ENCODE peak calls at places on chromosomes 13 and 19, in nine cellular contexts. Q is astrocyte of the spinal cord, Y is mesothelial cell of epicardium, N is fibroblast of the aortic adventitia, V is AG10803, M is IMR-90, E is nephron progenitor cell, R is BE2C, H is psoas muscle. I is an unnamed sample.

GRCh38 chr19:29841559-29842367 is 30.0 kb downstream of the CCNE1 start:
- DNase-seq in Q (peak), Y (no peak), N (peak), V (no peak), M (peak), E (peak), R (peak), H (no peak), I (peak)

GRCh38 chr19:34120846-34121639 is 51.3 kb upstream of the LSM14A start:
- DNase-seq in Q (peak), Y (no peak), N (peak), V (peak), M (peak), E (no peak), R (peak), H (no peak), I (peak)

GRCh38 chr13:48493076-48493765 is 39.7 kb downstream of the RCBTB2 start:
- DNase-seq in Q (no peak), Y (no peak), N (no peak), V (peak), M (no peak), E (no peak), R (no peak), H (no peak), I (peak)

GRCh38 chr19:54928299-54928698 is 19.0 kb downstream of the NLRP7 start:
- DNase-seq in Q (no peak), Y (no peak), N (no peak), V (no peak), M (no peak), E (no peak), R (no peak), H (no peak), I (no peak)

GRCh38 chr13:93304134-93304533 is 77.5 kb downstream of the GPC6 start:
- DNase-seq in Q (no peak), Y (no peak), N (no peak), V (no peak), M (no peak), E (no peak), R (no peak), H (no peak), I (no peak)

GRCh38 chr19:10238172-10238783 is 7.1 kb upstream of the S1PR2 start:
- DNase-seq in Q (peak), Y (no peak), N (peak), V (peak), M (peak), E (no peak), R (no peak), H (peak), I (peak)

GRCh38 chr19:1252221-1252817 is 3.9 kb downstream of the MIDN start:
- DNase-seq in Q (peak), Y (no peak), N (peak), V (peak), M (peak), E (no peak), R (peak), H (peak), I (peak)

GRCh38 chr19:17997969-17998826 is 9.8 kb upstream of the ARRDC2 start:
- DNase-seq in Q (no peak), Y (no peak), N (peak), V (no peak), M (peak), E (peak), R (peak), H (no peak), I (no peak)

GRCh38 chr13:111945086-111945485 is 121.9 kb upstream of the SOX1 start:
- DNase-seq in Q (no peak), Y (peak), N (no peak), V (no peak), M (no peak), E (no peak), R (no peak), H (no peak), I (no peak)

GRCh38 chr19:45245334-45245787 is at the start of gene EXOC3L2:
- DNase-seq in Q (no peak), Y (no peak), N (no peak), V (no peak), M (no peak), E (no peak), R (no peak), H (no peak), I (no peak)

GRCh38 chr19:8361921-8362793 is 1.8 kb upstream of the ANGPTL4 start:
- DNase-seq in Q (peak), Y (peak), N (peak), V (peak), M (peak), E (no peak), R (peak), H (peak), I (peak)

GRCh38 chr19:15635016-15635805 is 5.5 kb upstream of the CYP4F3 start:
- DNase-seq in Q (no peak), Y (no peak), N (no peak), V (no peak), M (no peak), E (no peak), R (no peak), H (no peak), I (no peak)

GRCh38 chr19:10402441-10403038 is 802 bp downstream of the CDC37 start:
- DNase-seq in Q (no peak), Y (no peak), N (peak), V (no peak), M (no peak), E (no peak), R (peak), H (peak), I (peak)

GRCh38 chr19:38880882-38881609 is 3.0 kb upstream of the RINL start:
- DNase-seq in Q (no peak), Y (no peak), N (no peak), V (no peak), M (no peak), E (no peak), R (no peak), H (no peak), I (no peak)

GRCh38 chr13:100014621-100015020 is 33.0 kb downstream of the ZIC2 start:
- DNase-seq in Q (no peak), Y (no peak), N (no peak), V (no peak), M (no peak), E (no peak), R (no peak), H (no peak), I (no peak)

GRCh38 chr19:7699422-7700127 is 2.4 kb downstream of the FCER2 start:
- DNase-seq in Q (no peak), Y (no peak), N (peak), V (no peak), M (no peak), E (no peak), R (no peak), H (no peak), I (no peak)

GRCh38 chr13:30442854-30443379 is 20.6 kb downstream of the UBE2L5 start:
- DNase-seq in Q (no peak), Y (no peak), N (no peak), V (no peak), M (no peak), E (no peak), R (no peak), H (no peak), I (no peak)

GRCh38 chr13:102658678-102659077 is 36.2 kb downstream of the METTL21C start:
- DNase-seq in Q (no peak), Y (no peak), N (no peak), V (no peak), M (no peak), E (no peak), R (no peak), H (no peak), I (no peak)

GRCh38 chr19:41638624-41639023 is 11.8 kb upstream of the CEACAM4 start:
- DNase-seq in Q (no peak), Y (no peak), N (no peak), V (no peak), M (no peak), E (no peak), R (no peak), H (no peak), I (no peak)

GRCh38 chr13:49935171-49936084 is 712 bp downstream of the SPRYD7 start:
- DNase-seq in Q (peak), Y (peak), N (peak), V (peak), M (peak), E (peak), R (peak), H (peak), I (peak)

GRCh38 chr13:51684076-51684475 is 99.8 kb downstream of the WDFY2 start:
- DNase-seq in Q (peak), Y (no peak), N (peak), V (peak), M (peak), E (no peak), R (no peak), H (no peak), I (peak)

GRCh38 chr13:51679616-51680015 is 95.4 kb downstream of the WDFY2 start:
- DNase-seq in Q (no peak), Y (no peak), N (no peak), V (peak), M (no peak), E (no peak), R (no peak), H (no peak), I (peak)

GRCh38 chr13:51682691-51683090 is 98.4 kb downstream of the WDFY2 start:
- DNase-seq in Q (no peak), Y (no peak), N (peak), V (peak), M (peak), E (no peak), R (no peak), H (no peak), I (peak)

GRCh38 chr13:51683537-51684050 is 99.3 kb downstream of the WDFY2 start:
- DNase-seq in Q (no peak), Y (no peak), N (no peak), V (no peak), M (no peak), E (peak), R (no peak), H (no peak), I (no peak)

GRCh38 chr13:51681037-51681678 is 96.9 kb downstream of the WDFY2 start:
- DNase-seq in Q (peak), Y (no peak), N (peak), V (peak), M (peak), E (no peak), R (no peak), H (no peak), I (peak)
- TF ChIP-seq CTCF in Q (no peak), Y (no peak), N (no peak), V (no peak), M (no peak), E (no peak), R (no peak), H (no peak), I (no peak)

GRCh38 chr13:110644892-110645521 is 29.7 kb downstream of the NAXD start:
- DNase-seq in Q (peak), Y (no peak), N (peak), V (peak), M (peak), E (peak), R (peak), H (peak), I (peak)
- TF ChIP-seq CTCF in Q (peak), Y (no peak), N (peak), V (peak), M (peak), E (peak), R (peak), H (peak), I (peak)

GRCh38 chr13:75906315-75906714 is 270.2 kb downstream of the LMO7 start:
- DNase-seq in Q (no peak), Y (no peak), N (no peak), V (no peak), M (no peak), E (no peak), R (no peak), H (no peak), I (no peak)
- TF ChIP-seq CTCF in Q (no peak), Y (no peak), N (no peak), V (no peak), M (no peak), E (no peak), R (no peak), H (no peak), I (no peak)

GRCh38 chr19:14503285-14503684 is 7.4 kb upstream of the GIPC1 start:
- DNase-seq in Q (no peak), Y (no peak), N (no peak), V (no peak), M (no peak), E (no peak), R (no peak), H (no peak), I (no peak)
- TF ChIP-seq CTCF in Q (no peak), Y (no peak), N (no peak), V (no peak), M (no peak), E (no peak), R (no peak), H (no peak), I (no peak)

DNA sequence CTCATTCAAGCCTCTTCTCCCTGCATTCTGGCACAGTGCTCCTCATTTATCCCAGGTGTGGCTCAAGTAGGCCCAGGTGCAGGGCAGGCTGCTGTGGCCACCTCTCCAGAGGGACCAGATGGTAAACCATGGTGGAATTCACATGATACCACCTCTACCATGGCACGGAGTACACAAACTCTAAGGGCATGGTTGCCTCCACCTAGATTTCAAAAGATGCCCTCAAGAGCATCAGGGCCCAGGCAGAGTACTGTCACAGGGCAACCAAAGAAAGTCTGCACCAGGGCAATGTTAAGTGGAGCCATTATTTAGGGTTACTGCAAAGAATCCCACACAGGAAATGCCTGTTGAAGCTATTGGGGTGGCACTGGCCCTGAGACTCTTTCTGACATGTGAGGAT is 647.1 kb upstream of the MIR17HG start:
- DNase-seq in Q (no peak), Y (no peak), N (no peak), V (no peak), M (no peak), E (no peak), R (no peak), H (no peak), I (no peak)
- TF ChIP-seq CTCF in Q (no peak), Y (no peak), N (no peak), V (no peak), M (no peak), E (no peak), R (no peak), H (no peak), I (no peak)

DNA sequence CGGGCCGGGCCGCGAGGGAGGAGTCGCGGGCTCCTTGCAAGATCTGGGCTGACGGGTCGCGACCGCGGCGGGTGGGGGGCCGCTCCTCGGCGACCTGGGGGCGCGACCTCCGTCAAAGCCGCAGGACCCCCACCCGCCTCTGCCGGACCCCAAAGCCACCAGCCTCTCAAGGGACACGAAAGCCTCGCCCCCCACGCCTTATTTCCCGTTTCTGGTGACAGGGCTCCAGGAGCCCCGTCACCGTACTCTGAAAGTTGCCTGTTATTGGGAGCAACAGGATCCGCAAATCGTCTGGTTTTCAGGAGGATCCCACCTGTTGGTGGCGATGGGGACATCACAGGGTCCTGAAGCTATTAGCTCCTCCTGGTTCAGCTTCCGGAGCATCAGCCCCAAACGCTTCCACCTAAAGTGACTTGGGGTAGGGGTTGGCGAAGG is 531 bp downstream of the MAU2 start:
- DNase-seq in Q (no peak), Y (no peak), N (peak), V (peak), M (no peak), E (peak), R (no peak), H (no peak), I (no peak)
- TF ChIP-seq CTCF in Q (no peak), Y (no peak), N (no peak), V (peak), M (no peak), E (no peak), R (no peak), H (no peak), I (peak)

I was measured in HFFc6.